ENCODE peak calls at places on chromosomes 16 and 17, in five cellular contexts. One of them, this sample, is unnamed.

GRCh38 chr16:55418586-55418985 is 60.4 kb upstream of the MMP2 start:
- DNase-seq in epithelial cell of esophagus: peak
- DNase-seq in activated naive CD8-positive, alpha-beta T cell treated with anti-CD3 and anti-CD28 coated beads, Interleukin-2, amount 50 U/mL, for 16 hours: no peak
- DNase-seq in nucleus accumbens: no peak
- DNase-seq in AG09309: no peak
- DNase-seq in this sample: no peak

GRCh38 chr16:4017807-4018206 is 98.4 kb downstream of the ADCY9 start:
- DNase-seq in epithelial cell of esophagus: no peak
- DNase-seq in activated naive CD8-positive, alpha-beta T cell treated with anti-CD3 and anti-CD28 coated beads, Interleukin-2, amount 50 U/mL, for 16 hours: no peak
- DNase-seq in nucleus accumbens: no peak
- DNase-seq in AG09309: no peak
- DNase-seq in this sample: no peak

GRCh38 chr17:29263916-29264315 is 17.3 kb downstream of the CRYBA1 start:
- DNase-seq in epithelial cell of esophagus: no peak
- DNase-seq in activated naive CD8-positive, alpha-beta T cell treated with anti-CD3 and anti-CD28 coated beads, Interleukin-2, amount 50 U/mL, for 16 hours: no peak
- DNase-seq in nucleus accumbens: no peak
- DNase-seq in AG09309: no peak
- DNase-seq in this sample: no peak

GRCh38 chr16:82935781-82936180 is 309.0 kb downstream of the CDH13 start:
- DNase-seq in epithelial cell of esophagus: peak
- DNase-seq in activated naive CD8-positive, alpha-beta T cell treated with anti-CD3 and anti-CD28 coated beads, Interleukin-2, amount 50 U/mL, for 16 hours: no peak
- DNase-seq in nucleus accumbens: no peak
- DNase-seq in AG09309: no peak
- DNase-seq in this sample: no peak

GRCh38 chr16:85435298-85435697 is 177.8 kb upstream of the GSE1 start:
- DNase-seq in epithelial cell of esophagus: no peak
- DNase-seq in activated naive CD8-positive, alpha-beta T cell treated with anti-CD3 and anti-CD28 coated beads, Interleukin-2, amount 50 U/mL, for 16 hours: no peak
- DNase-seq in nucleus accumbens: no peak
- DNase-seq in AG09309: no peak
- DNase-seq in this sample: no peak

GRCh38 chr16:48081656-48082055 is 74.1 kb downstream of the ABCC12 start:
- DNase-seq in epithelial cell of esophagus: peak
- DNase-seq in activated naive CD8-positive, alpha-beta T cell treated with anti-CD3 and anti-CD28 coated beads, Interleukin-2, amount 50 U/mL, for 16 hours: no peak
- DNase-seq in nucleus accumbens: no peak
- DNase-seq in AG09309: peak
- DNase-seq in this sample: no peak

GRCh38 chr17:58107306-58107705 is 24.1 kb downstream of the DYNLL2 start:
- DNase-seq in epithelial cell of esophagus: no peak
- DNase-seq in activated naive CD8-positive, alpha-beta T cell treated with anti-CD3 and anti-CD28 coated beads, Interleukin-2, amount 50 U/mL, for 16 hours: no peak
- DNase-seq in nucleus accumbens: no peak
- DNase-seq in AG09309: no peak
- DNase-seq in this sample: no peak

GRCh38 chr17:81342700-81343070 is 47.6 kb upstream of the SLC38A10 start:
- DNase-seq in epithelial cell of esophagus: peak
- DNase-seq in activated naive CD8-positive, alpha-beta T cell treated with anti-CD3 and anti-CD28 coated beads, Interleukin-2, amount 50 U/mL, for 16 hours: no peak
- DNase-seq in nucleus accumbens: no peak
- DNase-seq in AG09309: no peak
- DNase-seq in this sample: no peak

GRCh38 chr17:75756451-75757085 is 8.4 kb downstream of the GALK1 start:
- DNase-seq in epithelial cell of esophagus: no peak
- DNase-seq in activated naive CD8-positive, alpha-beta T cell treated with anti-CD3 and anti-CD28 coated beads, Interleukin-2, amount 50 U/mL, for 16 hours: no peak
- DNase-seq in nucleus accumbens: no peak
- DNase-seq in AG09309: no peak
- DNase-seq in this sample: no peak

GRCh38 chr17:11285946-11286345 is 44.9 kb downstream of the SHISA6 start:
- DNase-seq in epithelial cell of esophagus: no peak
- DNase-seq in activated naive CD8-positive, alpha-beta T cell treated with anti-CD3 and anti-CD28 coated beads, Interleukin-2, amount 50 U/mL, for 16 hours: no peak
- DNase-seq in nucleus accumbens: no peak
- DNase-seq in AG09309: no peak
- DNase-seq in this sample: no peak

GRCh38 chr17:38925263-38925995 is at the start of gene LASP1NB:
- DNase-seq in epithelial cell of esophagus: no peak
- DNase-seq in activated naive CD8-positive, alpha-beta T cell treated with anti-CD3 and anti-CD28 coated beads, Interleukin-2, amount 50 U/mL, for 16 hours: peak
- DNase-seq in nucleus accumbens: peak
- DNase-seq in AG09309: no peak
- DNase-seq in this sample: no peak

GRCh38 chr16:51151435-51151950 is 423 bp upstream of the SALL1 start:
- DNase-seq in epithelial cell of esophagus: no peak
- DNase-seq in activated naive CD8-positive, alpha-beta T cell treated with anti-CD3 and anti-CD28 coated beads, Interleukin-2, amount 50 U/mL, for 16 hours: no peak
- DNase-seq in nucleus accumbens: peak
- DNase-seq in AG09309: no peak
- DNase-seq in this sample: no peak

GRCh38 chr16:23879735-23880373 is 44.1 kb downstream of the PRKCB start:
- DNase-seq in epithelial cell of esophagus: no peak
- DNase-seq in activated naive CD8-positive, alpha-beta T cell treated with anti-CD3 and anti-CD28 coated beads, Interleukin-2, amount 50 U/mL, for 16 hours: no peak
- DNase-seq in nucleus accumbens: no peak
- DNase-seq in AG09309: no peak
- DNase-seq in this sample: no peak

GRCh38 chr16:29710227-29711219 is 31.5 kb downstream of the QPRT start:
- DNase-seq in epithelial cell of esophagus: peak
- DNase-seq in activated naive CD8-positive, alpha-beta T cell treated with anti-CD3 and anti-CD28 coated beads, Interleukin-2, amount 50 U/mL, for 16 hours: no peak
- DNase-seq in nucleus accumbens: no peak
- DNase-seq in AG09309: peak
- DNase-seq in this sample: peak

GRCh38 chr16:65315004-65315398 is 193.1 kb upstream of the CDH11 start:
- DNase-seq in epithelial cell of esophagus: no peak
- DNase-seq in activated naive CD8-positive, alpha-beta T cell treated with anti-CD3 and anti-CD28 coated beads, Interleukin-2, amount 50 U/mL, for 16 hours: no peak
- DNase-seq in nucleus accumbens: no peak
- DNase-seq in AG09309: no peak
- DNase-seq in this sample: no peak

GRCh38 chr16:88350922-88351321 is 31.8 kb upstream of the ZNF469 start:
- DNase-seq in epithelial cell of esophagus: no peak
- DNase-seq in activated naive CD8-positive, alpha-beta T cell treated with anti-CD3 and anti-CD28 coated beads, Interleukin-2, amount 50 U/mL, for 16 hours: no peak
- DNase-seq in nucleus accumbens: no peak
- DNase-seq in AG09309: no peak
- DNase-seq in this sample: no peak

GRCh38 chr17:45289316-45290268 is 27.2 kb downstream of the MAP3K14 start:
- DNase-seq in epithelial cell of esophagus: no peak
- DNase-seq in activated naive CD8-positive, alpha-beta T cell treated with anti-CD3 and anti-CD28 coated beads, Interleukin-2, amount 50 U/mL, for 16 hours: no peak
- DNase-seq in nucleus accumbens: no peak
- DNase-seq in AG09309: no peak
- DNase-seq in this sample: no peak

GRCh38 chr16:67177743-67178699 is 5.7 kb downstream of the MATCAP1 start:
- DNase-seq in epithelial cell of esophagus: peak
- DNase-seq in activated naive CD8-positive, alpha-beta T cell treated with anti-CD3 and anti-CD28 coated beads, Interleukin-2, amount 50 U/mL, for 16 hours: no peak
- DNase-seq in nucleus accumbens: no peak
- DNase-seq in AG09309: no peak
- DNase-seq in this sample: peak

GRCh38 chr17:79005063-79005861 is 4.3 kb downstream of the CANT1 start:
- DNase-seq in epithelial cell of esophagus: peak
- DNase-seq in activated naive CD8-positive, alpha-beta T cell treated with anti-CD3 and anti-CD28 coated beads, Interleukin-2, amount 50 U/mL, for 16 hours: no peak
- DNase-seq in nucleus accumbens: no peak
- DNase-seq in AG09309: no peak
- DNase-seq in this sample: no peak

GRCh38 chr17:6092182-6092922 is 22.2 kb downstream of the WSCD1 start:
- DNase-seq in epithelial cell of esophagus: no peak
- DNase-seq in activated naive CD8-positive, alpha-beta T cell treated with anti-CD3 and anti-CD28 coated beads, Interleukin-2, amount 50 U/mL, for 16 hours: no peak
- DNase-seq in nucleus accumbens: no peak
- DNase-seq in AG09309: no peak
- DNase-seq in this sample: no peak

GRCh38 chr17:76683011-76683755 is 27.6 kb downstream of the MXRA7 start:
- DNase-seq in epithelial cell of esophagus: no peak
- DNase-seq in activated naive CD8-positive, alpha-beta T cell treated with anti-CD3 and anti-CD28 coated beads, Interleukin-2, amount 50 U/mL, for 16 hours: no peak
- DNase-seq in nucleus accumbens: no peak
- DNase-seq in AG09309: no peak
- DNase-seq in this sample: no peak

This sample was measured in MM.1S.